ENCODE peak calls at places on chromosomes 16 and 17, in five cellular contexts. A, H, Q, F and D are unnamed samples.

GRCh38 chr16:8721693-8722348 is 47.4 kb downstream of the ABAT start:
- DNase-seq in Q (no peak), A (no peak), F (no peak), H (no peak), D (no peak)

GRCh38 chr16:89026121-89026612 is 49.2 kb upstream of the CBFA2T3 start:
- DNase-seq in F (no peak), Q (no peak), H (peak; percentile 12), A (peak; percentile 19), D (no peak)

GRCh38 chr17:29749045-29749825 is 126.5 kb upstream of the CORO6 start:
- DNase-seq in A (no peak), F (no peak), H (no peak), Q (no peak), D (no peak)

GRCh38 chr16:25700547-25700946 is 8.8 kb downstream of the HS3ST4 start:
- DNase-seq in A (no peak), H (no peak), Q (no peak), F (no peak), D (no peak)

GRCh38 chr17:5931611-5932010 is 138.6 kb upstream of the WSCD1 start:
- DNase-seq in F (no peak), H (no peak), A (no peak), Q (peak; percentile 8), D (no peak)

GRCh38 chr17:41894791-41895331 is 23.9 kb downstream of the ACLY start:
- DNase-seq in H (no peak), A (peak; percentile 94), Q (no peak), F (peak; percentile 85), D (no peak)

GRCh38 chr16:88810868-88811599 is 694 bp downstream of the APRT start:
- DNase-seq in H (peak; percentile 37), Q (peak; percentile 79), F (peak; percentile 90), A (peak; percentile 89), D (peak; percentile 57)

GRCh38 chr17:72943826-72944689 is 148.4 kb downstream of the SLC39A11 start:
- DNase-seq in F (no peak), Q (no peak), H (no peak), A (no peak), D (no peak)

GRCh38 chr17:73493212-73493814 is 150.9 kb downstream of the SDK2 start:
- DNase-seq in A (no peak), H (no peak), F (no peak), Q (no peak), D (peak; percentile 26)

GRCh38 chr17:49049265-49049664 is 52.1 kb downstream of the IGF2BP1 start:
- DNase-seq in Q (no peak), A (no peak), F (no peak), H (no peak), D (no peak)

GRCh38 chr16:1614226-1615102 is 2.3 kb downstream of the CRAMP1 start:
- DNase-seq in F (no peak), H (no peak), A (peak; percentile 84), Q (no peak), D (no peak)

GRCh38 chr16:47142469-47143328 is 1.0 kb downstream of the NETO2 start:
- DNase-seq in F (no peak), A (peak; percentile 61), H (no peak), Q (peak; percentile 26), D (no peak)

GRCh38 chr16:86384263-86384649 is 126.1 kb upstream of the FOXF1 start:
- DNase-seq in A (no peak), F (peak; percentile 56), Q (no peak), H (no peak), D (no peak)

GRCh38 chr16:58464916-58465731 is 34.8 kb upstream of the NDRG4 start:
- DNase-seq in F (no peak), A (no peak), H (no peak), Q (no peak), D (no peak)

GRCh38 chr17:1529863-1530262 is 13.5 kb upstream of the INPP5K start:
- DNase-seq in Q (no peak), F (no peak), H (no peak), A (no peak), D (no peak)

GRCh38 chr17:42623732-42624596 is 14.5 kb downstream of the TUBG1 start:
- DNase-seq in H (no peak), F (no peak), Q (no peak), A (no peak), D (no peak)

GRCh38 chr17:29076722-29077121 is 33.8 kb downstream of the PIPOX start:
- DNase-seq in F (no peak), Q (peak; percentile 35), H (no peak), A (no peak), D (no peak)

GRCh38 chr16:23947838-23948237 is 112.1 kb downstream of the PRKCB start:
- DNase-seq in Q (no peak), F (no peak), H (no peak), A (no peak), D (no peak)

GRCh38 chr17:12227547-12227946 is 206.9 kb downstream of the MAP2K4 start:
- DNase-seq in A (no peak), F (no peak), H (no peak), Q (no peak), D (no peak)

GRCh38 chr17:17959520-17960361 is 12.5 kb downstream of the TOM1L2 start:
- DNase-seq in H (no peak), F (no peak), A (peak; percentile 65), Q (no peak), D (no peak)

GRCh38 chr17:31486351-31487062 is 95.0 kb downstream of the RAB11FIP4 start:
- DNase-seq in A (no peak), H (no peak), F (no peak), Q (no peak), D (no peak)

GRCh38 chr16:11296706-11297491 is 15.8 kb upstream of the PRM1 start:
- DNase-seq in F (peak; percentile 75), H (no peak), A (no peak), Q (no peak), D (no peak)

GRCh38 chr17:77312786-77313599 is 172.2 kb downstream of the SEC14L1 start:
- DNase-seq in F (peak; percentile 80), H (no peak), Q (no peak), A (peak; percentile 78), D (peak; percentile 69)
- H3K27ac ChIP-seq in F (peak overlapping the region; percentile 34), H (no peak overlapping the region), Q (no peak overlapping the region), A (peak overlapping the region; percentile 57), D (peak overlapping the region; percentile 41)

GRCh38 chr16:337975-338575 is 14.4 kb downstream of the AXIN1 start:
- DNase-seq in H (no peak), Q (no peak), F (no peak), A (no peak), D (no peak)

GRCh38 chr16:337437-337836 is 15.1 kb downstream of the AXIN1 start:
- DNase-seq in H (no peak), Q (no peak), F (no peak), A (no peak), D (no peak)

GRCh38 chr16:330746-331145 is 21.8 kb downstream of the AXIN1 start:
- DNase-seq in A (no peak), H (no peak), F (no peak), Q (no peak), D (no peak)

GRCh38 chr16:336269-336668 is 16.3 kb downstream of the AXIN1 start:
- DNase-seq in H (no peak), A (no peak), Q (no peak), F (no peak), D (no peak)

DNA sequence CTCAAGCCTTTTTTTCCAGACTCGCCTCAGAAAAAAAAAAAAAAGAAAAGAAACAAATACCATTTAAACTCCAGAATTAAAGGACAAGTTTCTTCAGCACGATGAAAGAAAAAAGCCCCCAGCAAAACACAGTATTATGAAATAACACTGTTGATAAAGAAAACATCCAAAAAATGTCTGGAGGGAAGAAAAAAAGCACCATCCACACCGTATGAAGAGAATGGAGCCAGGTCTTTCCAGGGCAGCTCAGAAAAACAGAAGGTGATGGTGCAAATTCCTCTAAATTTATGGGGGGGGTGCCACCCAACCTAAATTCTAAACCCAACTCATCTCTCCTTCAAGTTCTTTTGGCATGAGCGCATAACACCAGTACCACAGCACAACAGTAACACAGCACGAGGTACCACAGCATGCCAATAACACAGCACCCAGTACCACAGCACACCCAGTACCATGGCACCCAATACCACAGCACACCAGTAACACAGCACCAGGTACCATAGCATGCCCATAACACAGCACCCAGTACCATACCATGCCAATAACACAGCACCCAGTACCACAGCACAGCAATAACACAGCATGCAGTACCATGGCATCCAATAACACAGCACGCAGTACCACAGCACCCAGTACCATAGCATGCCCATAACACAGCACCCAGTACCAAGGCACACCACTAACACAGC is 19.0 kb downstream of the AXIN1 start:
- DNase-seq in F (no peak), Q (no peak), A (no peak), H (no peak), D (no peak)
- H3K27ac ChIP-seq in F (no peak overlapping the region), Q (no peak overlapping the region), A (no peak overlapping the region), H (no peak overlapping the region), D (no peak overlapping the region)

GRCh38 chr17:78665952-78666920 is 89.0 kb upstream of the DNAH17 start:
- DNase-seq in Q (no peak), H (peak; percentile 22), A (peak; percentile 67), F (no peak), D (no peak)
- H3K27ac ChIP-seq in Q (peak overlapping the region; percentile 47), H (peak overlapping the region; percentile 49), A (peak overlapping the region; percentile 67), F (peak overlapping the region; percentile 11), D (peak overlapping the region; percentile 43)

GRCh38 chr17:78783711-78784396 is 1.8 kb upstream of the CYTH1 start:
- DNase-seq in Q (no peak), H (no peak), A (no peak), F (peak; percentile 61), D (no peak)

GRCh38 chr17:78781339-78782304 is at the start of gene CYTH1:
- DNase-seq in H (no peak), F (peak; percentile 76), A (peak; percentile 70), Q (peak; percentile 32), D (no peak)

GRCh38 chr17:78785663-78786057 is 3.6 kb upstream of the CYTH1 start:
- DNase-seq in A (no peak), H (no peak), Q (no peak), F (peak; percentile 27), D (no peak)

GRCh38 chr17:78785011-78785662 is 3.1 kb upstream of the CYTH1 start:
- DNase-seq in H (no peak), Q (no peak), F (peak; percentile 56), A (no peak), D (peak; percentile 39)

DNA sequence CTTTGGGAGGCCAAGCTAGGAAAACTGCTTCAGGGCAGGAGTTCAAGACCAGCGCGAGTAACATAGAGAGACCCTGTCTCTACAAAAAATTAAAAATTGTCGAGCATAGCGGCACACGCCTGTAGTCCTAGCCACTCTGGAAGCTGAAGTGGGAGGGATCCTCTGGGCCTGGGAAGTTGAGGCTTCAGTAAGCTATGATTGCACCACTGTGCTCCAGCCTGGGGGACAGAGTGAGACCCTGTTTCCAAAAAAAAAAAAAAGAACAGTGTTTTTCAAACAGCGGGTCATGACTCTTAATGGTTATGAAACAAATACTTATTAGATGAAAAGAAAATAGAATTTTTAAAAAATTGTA is 2.3 kb upstream of the CYTH1 start:
- DNase-seq in H (no peak), Q (no peak), F (peak; percentile 61), A (no peak), D (no peak)
- H3K27ac ChIP-seq in H (no peak overlapping the region), Q (peak overlapping the region; percentile 38), F (no peak overlapping the region), A (no peak overlapping the region), D (no peak overlapping the region)